ENCODE peak calls at places on chromosome 10, in seven cellular contexts. I, E, Q, O, S, J and U are unnamed samples.
A peak's percentile ranks its signal among the peaks of the same experiment; 100 is the strongest.

GRCh38 chr10:14074062-14074884 is 256.5 kb downstream of the FRMD4A start:
- DNase-seq in I (peak; percentile 83), E (peak; percentile 100), Q (peak; percentile 41), O (no peak), S (peak; percentile 73), J (peak; percentile 80), U (peak; percentile 27)

GRCh38 chr10:5843814-5844705 is 30.8 kb upstream of the GDI2 start:
- DNase-seq in I (no peak), E (no peak), Q (no peak), O (peak; percentile 68), S (no peak), J (no peak), U (no peak)

GRCh38 chr10:26215923-26216576 is 524 bp upstream of the GAD2 start:
- DNase-seq in I (peak; percentile 45), E (peak; percentile 35), Q (peak; percentile 82), O (no peak), S (peak; percentile 21), J (peak; percentile 20), U (no peak)

GRCh38 chr10:103659674-103660363 is 166.3 kb downstream of the NEURL1 start:
- DNase-seq in I (peak; percentile 75), E (peak; percentile 89), Q (peak; percentile 37), O (no peak), S (peak; percentile 74), J (peak; percentile 49), U (peak; percentile 45)

GRCh38 chr10:91891285-91892001 is 17.8 kb downstream of the FGFBP3 start:
- DNase-seq in I (no peak), E (peak; percentile 34), Q (no peak), O (no peak), S (no peak), J (no peak), U (no peak)

GRCh38 chr10:1323951-1324350 is 267.8 kb downstream of the WDR37 start:
- DNase-seq in I (no peak), E (no peak), Q (no peak), O (no peak), S (no peak), J (no peak), U (no peak)

GRCh38 chr10:10798543-10799192 is 219.0 kb upstream of the CELF2 start:
- DNase-seq in I (no peak), E (no peak), Q (peak; percentile 57), O (no peak), S (no peak), J (peak; percentile 25), U (no peak)

GRCh38 chr10:132370426-132371340 is 26.3 kb upstream of the PWWP2B start:
- DNase-seq in I (peak; percentile 30), E (no peak), Q (no peak), O (no peak), S (no peak), J (no peak), U (no peak)

GRCh38 chr10:104351919-104352318 is 1.7 kb upstream of the CFAP58 start:
- DNase-seq in I (no peak), E (no peak), Q (no peak), O (no peak), S (no peak), J (no peak), U (no peak)

GRCh38 chr10:110425684-110426293 is 71.9 kb upstream of the DUSP5 start:
- DNase-seq in I (no peak), E (peak; percentile 99), Q (no peak), O (no peak), S (no peak), J (no peak), U (no peak)

GRCh38 chr10:132912685-132913558 is 29.4 kb downstream of the CFAP46 start:
- DNase-seq in I (no peak), E (no peak), Q (peak; percentile 88), O (no peak), S (no peak), J (no peak), U (no peak)

GRCh38 chr10:35027567-35027966 is 62.6 kb downstream of the CUL2 start:
- DNase-seq in I (no peak), E (peak; percentile 28), Q (peak; percentile 45), O (no peak), S (no peak), J (no peak), U (no peak)

GRCh38 chr10:75910032-75910431 is 478.6 kb downstream of the LRMDA start:
- DNase-seq in I (no peak), E (peak; percentile 21), Q (peak; percentile 36), O (no peak), S (no peak), J (no peak), U (no peak)

GRCh38 chr10:62597226-62597625 is 207.3 kb upstream of the ADO start:
- DNase-seq in I (no peak), E (peak; percentile 77), Q (no peak), O (no peak), S (no peak), J (no peak), U (no peak)

GRCh38 chr10:73506491-73506890 is 10.7 kb upstream of the PPP3CB start:
- DNase-seq in I (no peak), E (peak; percentile 56), Q (no peak), O (no peak), S (no peak), J (no peak), U (no peak)

GRCh38 chr10:86287966-86288579 is 78.5 kb downstream of the GRID1 start:
- DNase-seq in I (no peak), E (no peak), Q (no peak), O (peak; percentile 28), S (no peak), J (no peak), U (no peak)

GRCh38 chr10:80477813-80478212 is 23.7 kb downstream of the TSPAN14 start:
- DNase-seq in I (no peak), E (peak; percentile 92), Q (no peak), O (no peak), S (no peak), J (no peak), U (no peak)

GRCh38 chr10:26697163-26697921 is at the start of gene PDSS1:
- DNase-seq in I (peak; percentile 90), E (peak; percentile 62), Q (peak; percentile 81), O (peak; percentile 79), S (peak; percentile 71), J (peak; percentile 76), U (no peak)

GRCh38 chr10:129471447-129471846 is 4.4 kb downstream of the MGMT start:
- DNase-seq in I (no peak), E (no peak), Q (no peak), O (no peak), S (no peak), J (no peak), U (no peak)

GRCh38 chr10:510415-510881 is 179.0 kb downstream of the DIP2C start:
- DNase-seq in I (no peak), E (no peak), Q (no peak), O (peak; percentile 84), S (no peak), J (no peak), U (no peak)

GRCh38 chr10:86046845-86047460 is 319.6 kb downstream of the GRID1 start:
- DNase-seq in I (no peak), E (no peak), Q (no peak), O (no peak), S (no peak), J (no peak), U (no peak)

GRCh38 chr10:114821293-114821914 is at the start of gene FHIP2A:
- DNase-seq in I (peak; percentile 82), E (peak; percentile 68), Q (peak; percentile 81), O (peak; percentile 88), S (peak; percentile 58), J (peak; percentile 86), U (peak; percentile 87)

GRCh38 chr10:87818505-87819273 is 663 bp upstream of the ATAD1 start:
- DNase-seq in I (no peak), E (peak; percentile 52), Q (peak; percentile 71), O (peak; percentile 91), S (peak; percentile 34), J (no peak), U (no peak)

GRCh38 chr10:132588301-132589013 is 50.9 kb downstream of the INPP5A start:
- DNase-seq in I (peak; percentile 76), E (no peak), Q (no peak), O (no peak), S (peak; percentile 41), J (peak; percentile 61), U (no peak)

GRCh38 chr10:21508987-21509334 is 16.5 kb downstream of the SKIDA1 start:
- DNase-seq in I (no peak), E (no peak), Q (peak; percentile 62), O (no peak), S (no peak), J (no peak), U (no peak)
- H3K4me1 ChIP-seq in I (no peaks in the 10 kb centered on the region), E (no peaks in the 10 kb centered on the region), Q (peaks cover 74% of the 10 kb centered on the region), O (no peaks in the 10 kb centered on the region), S (no peaks in the 10 kb centered on the region), J (peaks cover 5% of the 10 kb centered on the region), U (no peaks in the 10 kb centered on the region)

DNA sequence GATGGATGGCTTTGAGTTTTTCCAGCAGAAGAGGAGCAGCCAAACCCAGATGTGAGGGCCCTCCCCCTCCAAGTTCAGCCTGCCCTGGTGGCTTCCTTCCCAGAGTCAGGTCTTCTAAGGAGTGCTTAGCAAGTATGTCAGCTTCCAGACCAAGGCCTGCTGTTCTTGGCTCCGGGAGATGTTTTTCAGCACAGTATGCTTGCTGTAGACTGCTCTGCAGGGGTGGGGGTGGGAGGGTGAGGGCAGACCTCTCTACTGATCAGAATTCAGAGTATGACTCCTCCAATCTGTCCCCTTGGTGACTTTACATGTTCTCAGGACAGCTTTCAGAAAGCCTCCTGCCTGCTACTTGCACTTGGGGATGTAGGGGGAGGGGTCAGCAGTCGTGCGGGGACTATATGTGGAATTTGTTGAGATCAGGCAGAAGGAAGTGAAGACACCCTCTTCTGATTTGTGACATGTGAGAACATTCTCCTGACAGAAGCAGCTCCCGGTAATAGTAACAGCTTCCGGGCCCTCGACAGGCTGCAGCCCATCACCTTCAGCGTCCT is 516.4 kb upstream of the ZMIZ1 start:
- DNase-seq in I (no peak), E (peak; percentile 89), Q (no peak), O (peak; percentile 61), S (no peak), J (peak; percentile 45), U (peak; percentile 79)
- H3K4me3 ChIP-seq in I (no peak overlapping the region), E (no peak overlapping the region), Q (no peak overlapping the region), O (no peak overlapping the region), S (no peak overlapping the region), J (no peak overlapping the region), U (no peak overlapping the region)

GRCh38 chr10:117503170-117503885 is 39.2 kb upstream of the EMX2 start:
- DNase-seq in I (no peak), E (no peak), Q (no peak), O (no peak), S (no peak), J (no peak), U (no peak)
- TF ChIP-seq CTCF in I (no peak), E (no peak), Q (no peak), O (no peak), S (no peak), J (no peak), U (no peak)

DNA sequence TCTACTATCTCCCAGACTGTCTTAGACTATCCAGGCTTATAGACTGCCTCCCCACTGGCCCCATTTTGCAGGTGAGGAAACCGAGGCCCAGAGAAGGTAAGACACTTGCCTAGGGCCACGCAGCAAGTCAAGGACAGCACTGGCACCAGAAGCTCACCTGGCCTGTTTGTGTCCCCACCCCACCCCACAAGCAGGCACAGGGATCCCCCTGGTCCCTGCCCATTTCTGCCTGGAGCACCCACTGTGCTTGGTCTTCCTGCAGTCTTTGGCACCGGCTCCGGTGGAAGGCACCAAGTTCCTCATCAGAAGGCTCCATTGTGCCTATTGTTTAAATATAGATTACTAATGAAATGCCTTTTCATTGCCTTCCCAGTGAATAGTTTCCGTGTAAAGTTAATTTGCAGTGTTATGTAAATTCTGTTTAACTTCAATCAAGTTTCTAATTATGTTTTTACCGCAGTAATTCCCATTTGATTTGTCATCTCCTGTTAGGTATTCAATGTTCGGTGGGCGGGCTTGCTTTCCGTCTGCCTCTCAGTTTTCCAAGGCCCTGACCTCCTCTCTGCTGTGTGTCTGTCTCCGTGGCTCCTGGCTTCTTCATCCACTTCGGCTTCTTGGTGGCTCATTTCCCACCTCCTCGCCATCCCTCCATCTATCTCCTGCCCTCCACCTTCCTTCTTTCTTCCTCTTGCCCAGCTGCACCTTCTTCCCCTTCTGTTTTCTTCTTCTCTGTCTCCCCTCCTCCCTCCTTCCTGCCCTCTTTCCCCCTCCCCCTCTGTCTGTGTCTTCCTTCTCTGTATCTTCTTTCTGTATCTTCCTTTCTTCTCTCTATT is 75.8 kb downstream of the ZMIZ1 start:
- DNase-seq in I (no peak), E (peak; percentile 88), Q (no peak), O (no peak), S (no peak), J (no peak), U (no peak)
- H3K4me1 ChIP-seq in I (peaks cover 95% of the 10 kb centered on the region), E (peaks cover 71% of the 10 kb centered on the region), Q (peaks cover 31% of the 10 kb centered on the region), O (peaks cover 41% of the 10 kb centered on the region), S (peaks cover 13% of the 10 kb centered on the region), J (peaks cover 100% of the 10 kb centered on the region), U (peaks cover 37% of the 10 kb centered on the region)